ENCODE peak calls at places on chromosomes 2 and 18, in five cellular contexts. O is tibial nerve, C is uterus, M is heart left ventricle, Y is transverse colon. J is an unnamed sample.

GRCh38 chr2:197804758-197805597 is 585 bp downstream of the PLCL1 start:
- DNase-seq in O (peak; percentile 44), C (peak; percentile 22), M (peak; percentile 51), Y (no peak), J (peak; percentile 77)

GRCh38 chr2:230687498-230687897 is 25.1 kb upstream of the CAB39 start:
- DNase-seq in O (no peak), C (no peak), M (no peak), Y (peak; percentile 42), J (no peak)

GRCh38 chr2:119175517-119175916 is 17.0 kb upstream of the C1QL2 start:
- DNase-seq in O (no peak), C (no peak), M (no peak), Y (no peak), J (no peak)

GRCh38 chr18:8496186-8496585 is 113.1 kb upstream of the RAB12 start:
- DNase-seq in O (no peak), C (no peak), M (no peak), Y (no peak), J (no peak)

GRCh38 chr18:30175621-30176225 is 866.8 kb downstream of the DSC3 start:
- DNase-seq in O (no peak), C (no peak), M (no peak), Y (no peak), J (no peak)

GRCh38 chr2:106885981-106886915 is at the start of gene ST6GAL2:
- DNase-seq in O (no peak), C (no peak), M (no peak), Y (no peak), J (no peak)

GRCh38 chr2:42767080-42767898 is 3.4 kb upstream of the OXER1 start:
- DNase-seq in O (no peak), C (no peak), M (no peak), Y (no peak), J (no peak)

GRCh38 chr2:166764216-166764615 is 124.1 kb upstream of the XIRP2 start:
- DNase-seq in O (no peak), C (no peak), M (no peak), Y (no peak), J (no peak)

GRCh38 chr2:55555977-55556376 is 36.5 kb downstream of the CFAP36 start:
- DNase-seq in O (no peak), C (no peak), M (no peak), Y (no peak), J (no peak)

GRCh38 chr2:10141736-10142639 is 19.4 kb downstream of the RRM2 start:
- DNase-seq in O (no peak), C (no peak), M (no peak), Y (peak; percentile 49), J (no peak)

GRCh38 chr2:168089200-168089599 is 158.2 kb downstream of the STK39 start:
- DNase-seq in O (no peak), C (no peak), M (no peak), Y (no peak), J (no peak)

GRCh38 chr2:162029287-162029901 is 44.6 kb downstream of the DPP4 start:
- DNase-seq in O (no peak), C (no peak), M (peak; percentile 38), Y (no peak), J (no peak)

GRCh38 chr2:150410809-150411208 is 76.7 kb downstream of the RND3 start:
- DNase-seq in O (no peak), C (no peak), M (no peak), Y (no peak), J (no peak)

GRCh38 chr2:127072970-127073369 is 34.0 kb downstream of the BIN1 start:
- DNase-seq in O (no peak), C (no peak), M (no peak), Y (no peak), J (no peak)

GRCh38 chr2:137190411-137191190 is 425.3 kb downstream of the THSD7B start:
- DNase-seq in O (no peak), C (no peak), M (peak; percentile 38), Y (no peak), J (no peak)

GRCh38 chr2:128714285-128714684 is 395.6 kb upstream of the HS6ST1 start:
- DNase-seq in O (peak; percentile 5), C (no peak), M (no peak), Y (no peak), J (no peak)

GRCh38 chr2:37585982-37586621 is 85.3 kb downstream of the CDC42EP3 start:
- DNase-seq in O (peak; percentile 59), C (peak; percentile 86), M (peak; percentile 35), Y (peak; percentile 43), J (peak; percentile 78)

GRCh38 chr18:10099539-10100140 is 185.8 kb downstream of the VAPA start:
- DNase-seq in O (no peak), C (no peak), M (no peak), Y (no peak), J (no peak)

GRCh38 chr2:239322414-239323086 is 78.3 kb downstream of the HDAC4 start:
- DNase-seq in O (no peak), C (peak; percentile 32), M (no peak), Y (peak; percentile 70), J (peak; percentile 70)

GRCh38 chr18:63249781-63250180 is 69.8 kb downstream of the BCL2 start:
- DNase-seq in O (no peak), C (peak; percentile 50), M (no peak), Y (peak; percentile 42), J (no peak)

GRCh38 chr2:190810981-190811587 is 69.5 kb upstream of the GLS start:
- DNase-seq in O (no peak), C (no peak), M (no peak), Y (no peak), J (no peak)

GRCh38 chr2:120566331-120567035 is 169.2 kb upstream of the GLI2 start:
- DNase-seq in O (peak; percentile 81), C (no peak), M (peak; percentile 90), Y (no peak), J (no peak)

GRCh38 chr2:219406861-219407230 is 11.3 kb upstream of the DES start:
- DNase-seq in O (no peak), C (peak; percentile 93), M (peak; percentile 92), Y (peak; percentile 60), J (no peak)

GRCh38 chr2:219645631-219646527 is 18.4 kb downstream of the SLC4A3 start:
- DNase-seq in O (no peak), C (no peak), M (no peak), Y (no peak), J (peak; percentile 40)

GRCh38 chr2:173669271-173669853 is 295.8 kb downstream of the SP3 start:
- DNase-seq in O (no peak), C (no peak), M (no peak), Y (no peak), J (no peak)

GRCh38 chr18:14999085-14999975 is 251.4 kb downstream of the ANKRD30B start:
- DNase-seq in O (no peak), C (no peak), M (no peak), Y (no peak), J (no peak)

GRCh38 chr2:197777823-197778407 is 7.2 kb downstream of the BOLL start:
- DNase-seq in O (no peak), C (no peak), M (no peak), Y (no peak), J (no peak)

DNA sequence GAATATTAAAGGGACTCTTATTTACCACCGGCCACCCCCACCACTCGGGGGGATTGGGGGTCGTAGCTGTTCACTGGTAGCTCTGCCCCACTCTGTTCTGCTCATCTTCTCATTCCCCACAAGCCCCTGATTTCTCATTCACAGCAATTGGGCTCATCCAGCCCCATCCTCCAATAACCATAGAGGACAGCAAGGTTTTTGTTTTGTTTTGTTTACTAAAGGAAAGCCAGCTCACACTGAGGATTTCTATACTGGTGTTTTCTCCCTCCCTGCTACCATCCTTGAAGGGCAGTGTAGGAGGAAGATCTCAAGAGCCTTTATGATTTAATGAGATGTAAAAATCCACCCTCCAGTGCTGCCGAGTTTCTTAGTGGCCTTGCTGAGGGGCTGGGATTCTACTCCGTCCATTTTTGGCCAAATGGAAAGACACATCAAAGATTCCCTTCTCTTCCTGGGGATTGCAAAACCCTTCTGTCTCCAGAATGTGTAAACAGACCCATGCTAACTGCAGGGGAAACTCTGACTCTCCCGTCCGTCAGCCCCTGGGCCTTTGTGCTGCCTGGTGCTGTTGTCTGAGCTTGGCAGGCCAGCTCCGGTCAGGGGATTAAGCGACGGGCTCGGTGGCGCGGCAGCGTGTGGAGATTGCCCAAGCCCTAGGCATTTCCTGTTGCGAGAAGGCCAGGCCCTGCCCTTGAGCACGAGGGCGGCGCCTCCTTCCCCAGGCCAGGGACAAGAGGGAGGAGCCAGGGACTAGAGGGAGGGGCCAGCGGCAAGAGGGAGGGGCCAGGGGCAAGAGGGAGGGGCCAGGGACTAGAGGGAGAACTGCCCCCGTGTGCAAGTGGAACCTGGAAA is 165.0 kb downstream of the ANTXR1 start:
- DNase-seq in O (peak; percentile 85), C (peak; percentile 91), M (peak; percentile 92), Y (peak; percentile 80), J (peak; percentile 96)
- TF ChIP-seq POLR2A in O (peak; percentile 46), C (no peak), M (no peak), Y (peak; percentile 23), J (no peak)

DNA sequence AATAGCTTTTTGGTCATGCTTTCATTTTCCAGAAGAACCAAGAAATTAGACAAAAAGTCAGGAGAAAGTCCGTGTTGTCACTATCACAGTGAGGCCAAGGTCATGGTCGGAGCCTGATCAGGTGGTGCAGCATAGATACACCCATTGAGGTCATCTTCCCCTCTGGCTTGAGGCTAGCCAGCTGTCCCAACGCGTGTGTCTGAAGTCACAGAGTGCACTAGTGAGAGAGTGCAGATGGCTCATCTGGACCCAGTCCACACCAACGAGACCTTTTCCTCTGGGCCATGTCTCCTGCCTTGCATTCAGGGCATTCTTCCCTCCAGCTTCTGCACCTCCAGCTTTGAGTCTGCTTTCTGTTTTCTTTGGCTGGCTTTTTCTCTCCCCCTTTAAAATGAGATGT is 146.9 kb downstream of the TDRD15 start:
- DNase-seq in O (peak; percentile 50), C (peak; percentile 55), M (peak; percentile 92), Y (no peak), J (no peak)
- H3K4me1 ChIP-seq in O (peaks cover 11% of the 10 kb centered on the region), C (no peaks in the 10 kb centered on the region), M (peaks cover 19% of the 10 kb centered on the region), Y (peaks cover 20% of the 10 kb centered on the region), J (no peaks in the 10 kb centered on the region)

GRCh38 chr2:124689348-124689747 is 664.3 kb downstream of the CNTNAP5 start:
- DNase-seq in O (no peak), C (no peak), M (no peak), Y (no peak), J (no peak)
- H3K9me3 ChIP-seq in O (no peaks in the 10 kb centered on the region), C (no peaks in the 10 kb centered on the region), M (no peaks in the 10 kb centered on the region), Y (no peaks in the 10 kb centered on the region), J (peaks cover 9% of the 10 kb centered on the region)

GRCh38 chr2:135676031-135676430 is 65.6 kb upstream of the UBXN4 start:
- DNase-seq in O (no peak), C (no peak), M (no peak), Y (no peak), J (no peak)

GRCh38 chr2:135674453-135674852 is 67.2 kb upstream of the UBXN4 start:
- DNase-seq in O (no peak), C (no peak), M (no peak), Y (no peak), J (no peak)

DNA sequence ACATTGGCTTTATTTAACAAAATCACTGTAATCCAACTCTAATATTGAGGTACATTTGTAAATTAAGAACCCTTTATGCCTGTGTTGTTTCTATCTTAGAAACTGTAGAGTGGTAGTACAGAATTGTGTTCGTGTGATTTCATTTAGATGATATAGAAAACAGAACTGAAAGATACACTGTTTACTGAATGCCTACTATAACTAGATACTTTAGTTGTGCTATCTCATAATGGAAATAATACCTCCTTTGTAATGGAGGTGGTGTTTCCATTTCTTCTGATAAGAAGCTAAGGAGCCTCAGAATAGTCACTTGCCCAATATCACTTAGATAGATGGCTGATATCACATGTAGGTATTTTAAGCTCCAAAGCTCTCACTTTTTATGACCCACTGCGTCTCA is 62.5 kb upstream of the UBXN4 start:
- DNase-seq in O (no peak), C (no peak), M (no peak), Y (no peak), J (no peak)
- TF ChIP-seq POLR2A in O (no peak), C (no peak), M (no peak), Y (no peak), J (no peak)

J was measured in suprapubic skin.